ENCODE peak calls at places on chromosomes 5 and 9, in nine cellular contexts. One of them, this sample, is unnamed.

GRCh38 chr5:181153814-181154213 is 6.4 kb downstream of the OR2V2 start:
- DNase-seq in activated CD4-positive, CD25-positive, alpha-beta regulatory T cell treated with anti-CD3 and anti-CD28 coated beads, Interleukin-2, amount 50 U/mL, for 16 hours: no peak
- DNase-seq in SW 1271: no peak
- DNase-seq in A549: no peak
- DNase-seq in DMS153: no peak
- DNase-seq in hypothalamus: no peak
- DNase-seq in activated CD8-positive, alpha-beta memory T cell treated with anti-CD3 and anti-CD28 coated beads, Interleukin-2, amount 50 U/mL, for 48 hours: no peak
- DNase-seq in body of pancreas: no peak
- DNase-seq in HFF-Myc: no peak
- DNase-seq in this sample: no peak

GRCh38 chr5:172086312-172086975 is 80.0 kb upstream of the FBXW11 start:
- DNase-seq in DMS153: no peak
- DNase-seq in HFF-Myc: no peak
- DNase-seq in body of pancreas: no peak
- DNase-seq in hypothalamus: no peak
- DNase-seq in activated CD8-positive, alpha-beta memory T cell treated with anti-CD3 and anti-CD28 coated beads, Interleukin-2, amount 50 U/mL, for 48 hours: no peak
- DNase-seq in activated CD4-positive, CD25-positive, alpha-beta regulatory T cell treated with anti-CD3 and anti-CD28 coated beads, Interleukin-2, amount 50 U/mL, for 16 hours: no peak
- DNase-seq in SW 1271: no peak
- DNase-seq in A549: no peak
- DNase-seq in this sample: no peak

GRCh38 chr5:89473196-89473595 is 590.2 kb upstream of the MEF2C start:
- DNase-seq in body of pancreas: no peak
- DNase-seq in DMS153: no peak
- DNase-seq in HFF-Myc: no peak
- DNase-seq in A549: no peak
- DNase-seq in activated CD8-positive, alpha-beta memory T cell treated with anti-CD3 and anti-CD28 coated beads, Interleukin-2, amount 50 U/mL, for 48 hours: no peak
- DNase-seq in hypothalamus: no peak
- DNase-seq in SW 1271: no peak
- DNase-seq in activated CD4-positive, CD25-positive, alpha-beta regulatory T cell treated with anti-CD3 and anti-CD28 coated beads, Interleukin-2, amount 50 U/mL, for 16 hours: no peak
- DNase-seq in this sample: no peak

GRCh38 chr5:134590992-134591659 is 41.5 kb downstream of the SAR1B start:
- DNase-seq in hypothalamus: no peak
- DNase-seq in activated CD8-positive, alpha-beta memory T cell treated with anti-CD3 and anti-CD28 coated beads, Interleukin-2, amount 50 U/mL, for 48 hours: peak
- DNase-seq in activated CD4-positive, CD25-positive, alpha-beta regulatory T cell treated with anti-CD3 and anti-CD28 coated beads, Interleukin-2, amount 50 U/mL, for 16 hours: no peak
- DNase-seq in body of pancreas: no peak
- DNase-seq in HFF-Myc: no peak
- DNase-seq in A549: no peak
- DNase-seq in SW 1271: no peak
- DNase-seq in DMS153: no peak
- DNase-seq in this sample: no peak

GRCh38 chr5:154273028-154273617 is 82.6 kb downstream of the GALNT10 start:
- DNase-seq in activated CD4-positive, CD25-positive, alpha-beta regulatory T cell treated with anti-CD3 and anti-CD28 coated beads, Interleukin-2, amount 50 U/mL, for 16 hours: no peak
- DNase-seq in activated CD8-positive, alpha-beta memory T cell treated with anti-CD3 and anti-CD28 coated beads, Interleukin-2, amount 50 U/mL, for 48 hours: no peak
- DNase-seq in HFF-Myc: no peak
- DNase-seq in DMS153: no peak
- DNase-seq in A549: no peak
- DNase-seq in hypothalamus: no peak
- DNase-seq in SW 1271: no peak
- DNase-seq in body of pancreas: peak
- DNase-seq in this sample: no peak

GRCh38 chr5:65986050-65986451 is 59.7 kb downstream of the ERBIN start:
- DNase-seq in body of pancreas: no peak
- DNase-seq in activated CD4-positive, CD25-positive, alpha-beta regulatory T cell treated with anti-CD3 and anti-CD28 coated beads, Interleukin-2, amount 50 U/mL, for 16 hours: no peak
- DNase-seq in HFF-Myc: peak
- DNase-seq in activated CD8-positive, alpha-beta memory T cell treated with anti-CD3 and anti-CD28 coated beads, Interleukin-2, amount 50 U/mL, for 48 hours: no peak
- DNase-seq in hypothalamus: no peak
- DNase-seq in A549: no peak
- DNase-seq in DMS153: no peak
- DNase-seq in SW 1271: no peak
- DNase-seq in this sample: no peak

GRCh38 chr5:141479776-141480175 is 4.0 kb downstream of the PCDHGC3 start:
- DNase-seq in HFF-Myc: no peak
- DNase-seq in hypothalamus: no peak
- DNase-seq in activated CD4-positive, CD25-positive, alpha-beta regulatory T cell treated with anti-CD3 and anti-CD28 coated beads, Interleukin-2, amount 50 U/mL, for 16 hours: no peak
- DNase-seq in body of pancreas: no peak
- DNase-seq in DMS153: no peak
- DNase-seq in activated CD8-positive, alpha-beta memory T cell treated with anti-CD3 and anti-CD28 coated beads, Interleukin-2, amount 50 U/mL, for 48 hours: no peak
- DNase-seq in SW 1271: no peak
- DNase-seq in A549: no peak
- DNase-seq in this sample: no peak

GRCh38 chr5:56327810-56328209 is 94.7 kb upstream of the ANKRD55 start:
- DNase-seq in hypothalamus: no peak
- DNase-seq in HFF-Myc: no peak
- DNase-seq in SW 1271: no peak
- DNase-seq in DMS153: no peak
- DNase-seq in A549: no peak
- DNase-seq in activated CD4-positive, CD25-positive, alpha-beta regulatory T cell treated with anti-CD3 and anti-CD28 coated beads, Interleukin-2, amount 50 U/mL, for 16 hours: peak
- DNase-seq in activated CD8-positive, alpha-beta memory T cell treated with anti-CD3 and anti-CD28 coated beads, Interleukin-2, amount 50 U/mL, for 48 hours: peak
- DNase-seq in body of pancreas: no peak
- DNase-seq in this sample: peak

GRCh38 chr9:37916471-37917314 is 12.8 kb upstream of the SLC25A51 start:
- DNase-seq in hypothalamus: peak
- DNase-seq in A549: no peak
- DNase-seq in SW 1271: no peak
- DNase-seq in body of pancreas: no peak
- DNase-seq in HFF-Myc: no peak
- DNase-seq in DMS153: no peak
- DNase-seq in activated CD4-positive, CD25-positive, alpha-beta regulatory T cell treated with anti-CD3 and anti-CD28 coated beads, Interleukin-2, amount 50 U/mL, for 16 hours: no peak
- DNase-seq in activated CD8-positive, alpha-beta memory T cell treated with anti-CD3 and anti-CD28 coated beads, Interleukin-2, amount 50 U/mL, for 48 hours: no peak
- DNase-seq in this sample: no peak

GRCh38 chr5:138686668-138687067 is 66.6 kb upstream of the CTNNA1 start:
- DNase-seq in hypothalamus: no peak
- DNase-seq in SW 1271: no peak
- DNase-seq in activated CD8-positive, alpha-beta memory T cell treated with anti-CD3 and anti-CD28 coated beads, Interleukin-2, amount 50 U/mL, for 48 hours: no peak
- DNase-seq in activated CD4-positive, CD25-positive, alpha-beta regulatory T cell treated with anti-CD3 and anti-CD28 coated beads, Interleukin-2, amount 50 U/mL, for 16 hours: no peak
- DNase-seq in HFF-Myc: no peak
- DNase-seq in body of pancreas: no peak
- DNase-seq in A549: no peak
- DNase-seq in DMS153: no peak
- DNase-seq in this sample: no peak

GRCh38 chr9:3865373-3865772 is 339.6 kb upstream of the RFX3 start:
- DNase-seq in A549: no peak
- DNase-seq in DMS153: no peak
- DNase-seq in activated CD8-positive, alpha-beta memory T cell treated with anti-CD3 and anti-CD28 coated beads, Interleukin-2, amount 50 U/mL, for 48 hours: no peak
- DNase-seq in body of pancreas: no peak
- DNase-seq in HFF-Myc: no peak
- DNase-seq in hypothalamus: no peak
- DNase-seq in SW 1271: no peak
- DNase-seq in activated CD4-positive, CD25-positive, alpha-beta regulatory T cell treated with anti-CD3 and anti-CD28 coated beads, Interleukin-2, amount 50 U/mL, for 16 hours: no peak
- DNase-seq in this sample: no peak

This sample was measured in naive B cell.